ENCODE peak calls at places on chromosomes 16 and 17, in four cellular contexts. M, J, S and G are unnamed samples.

GRCh38 chr17:44167181-44167861 is 3.2 kb upstream of the ASB16 start:
- DNase-seq in M (no peak), J (no peak), S (no peak), G (no peak)

GRCh38 chr16:73196670-73197069 is 148.7 kb upstream of the ZFHX3 start:
- DNase-seq in S (peak; percentile 24), J (peak; percentile 70), M (peak; percentile 63), G (peak; percentile 80)

GRCh38 chr16:55349867-55350266 is 25.9 kb downstream of the IRX6 start:
- DNase-seq in M (no peak), J (no peak), S (no peak), G (no peak)

GRCh38 chr17:5619088-5619740 is 34.9 kb upstream of the NLRP1 start:
- DNase-seq in J (no peak), M (peak; percentile 66), S (peak; percentile 37), G (no peak)

GRCh38 chr16:89314357-89314756 is 96.9 kb downstream of the ZNF778 start:
- DNase-seq in S (no peak), M (no peak), J (no peak), G (no peak)

GRCh38 chr16:74846714-74847113 is 72.1 kb upstream of the FA2H start:
- DNase-seq in S (no peak), J (no peak), M (no peak), G (no peak)

GRCh38 chr16:50282010-50282538 is 15.7 kb downstream of the ADCY7 start:
- DNase-seq in M (no peak), S (peak; percentile 86), J (no peak), G (no peak)

GRCh38 chr17:63309021-63309420 is 137.1 kb downstream of the CYB561 start:
- DNase-seq in S (no peak), J (no peak), M (no peak), G (peak; percentile 13)

GRCh38 chr16:66427036-66427446 is at the start of gene BEAN1:
- DNase-seq in M (peak; percentile 78), S (no peak), J (no peak), G (no peak)

GRCh38 chr16:19329932-19330331 is 44.4 kb downstream of the CLEC19A start:
- DNase-seq in S (no peak), M (no peak), J (no peak), G (no peak)

GRCh38 chr17:29241015-29241963 is 5.4 kb upstream of the CRYBA1 start:
- DNase-seq in M (no peak), S (no peak), J (peak; percentile 83), G (peak; percentile 96)

GRCh38 chr16:53911506-53911905 is 207.6 kb downstream of the FTO start:
- DNase-seq in J (no peak), S (no peak), M (no peak), G (no peak)

GRCh38 chr17:34858941-34859562 is 102.2 kb downstream of the CCT6B start:
- DNase-seq in S (no peak), M (no peak), J (no peak), G (no peak)

GRCh38 chr16:75924397-75924796 is 198.1 kb upstream of the CPHXL start:
- DNase-seq in M (no peak), S (no peak), J (no peak), G (no peak)

GRCh38 chr16:85421338-85422123 is 191.6 kb upstream of the GSE1 start:
- DNase-seq in S (no peak), J (no peak), M (no peak), G (no peak)

GRCh38 chr16:73069581-73070262 is 21.8 kb upstream of the ZFHX3 start:
- DNase-seq in M (no peak), S (no peak), J (no peak), G (no peak)

GRCh38 chr16:89193021-89193575 is 7.2 kb downstream of the SLC22A31 start:
- DNase-seq in J (peak; percentile 70), S (no peak), M (peak; percentile 96), G (no peak)

GRCh38 chr16:69927056-69927757 is 23.9 kb upstream of the CLEC18A start:
- DNase-seq in J (peak; percentile 41), M (no peak), S (no peak), G (no peak)

GRCh38 chr17:69222707-69223106 is 5.9 kb downstream of the ABCA10 start:
- DNase-seq in S (no peak), M (no peak), J (peak; percentile 14), G (no peak)

GRCh38 chr17:28331891-28332420 is 3.3 kb downstream of the IFT20 start:
- DNase-seq in S (no peak), M (no peak), J (no peak), G (no peak)

GRCh38 chr17:80364091-80364691 is 50.8 kb upstream of the ENDOV start:
- DNase-seq in M (no peak), S (no peak), J (peak; percentile 20), G (peak; percentile 37)

GRCh38 chr16:67632415-67633172 is 12.3 kb upstream of the CARMIL2 start:
- DNase-seq in S (no peak), J (peak; percentile 89), M (no peak), G (no peak)

GRCh38 chr17:41692722-41693521 is 4.2 kb downstream of the EIF1 start:
- DNase-seq in S (no peak), J (no peak), M (no peak), G (no peak)

GRCh38 chr17:41691031-41691777 is 2.5 kb downstream of the EIF1 start:
- DNase-seq in S (no peak), J (no peak), M (no peak), G (no peak)

GRCh38 chr17:41695954-41696720 is 7.5 kb downstream of the EIF1 start:
- DNase-seq in J (peak; percentile 84), M (peak; percentile 75), S (no peak), G (peak; percentile 90)

GRCh38 chr17:41697122-41697962 is 8.7 kb downstream of the EIF1 start:
- DNase-seq in S (no peak), M (no peak), J (no peak), G (no peak)

DNA sequence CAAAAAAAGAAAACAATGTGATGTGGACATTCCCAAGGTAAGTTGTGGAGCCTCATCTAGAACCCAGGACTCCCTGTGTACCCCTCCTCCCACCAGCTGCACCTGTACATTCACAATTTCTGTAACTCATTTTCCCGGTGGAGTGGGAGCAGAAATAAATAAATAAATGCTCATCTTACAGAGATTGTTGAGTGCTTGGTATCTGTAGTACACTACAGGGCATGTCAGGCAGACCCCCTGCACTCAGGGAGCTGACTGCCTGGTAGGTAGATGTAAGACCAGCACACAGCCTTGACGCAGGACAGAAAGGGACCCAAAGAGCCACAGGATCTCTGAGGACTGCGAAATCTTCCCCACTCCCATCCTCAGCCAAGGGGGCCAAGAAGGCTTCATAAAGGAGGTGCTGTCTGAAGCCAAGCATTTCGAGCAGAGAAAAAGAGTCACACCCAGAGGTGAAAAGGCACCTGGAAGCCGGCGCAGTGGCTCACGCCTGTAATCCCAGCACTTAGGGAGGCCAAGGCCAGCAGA is 6.5 kb downstream of the EIF1 start:
- DNase-seq in M (no peak), S (no peak), J (no peak), G (peak; percentile 41)
- TF ChIP-seq JUNB in M (no peak), S (no peak), J (no peak), G (no peak)

GRCh38 chr16:78761427-78761826 is 662.0 kb downstream of the WWOX start:
- DNase-seq in S (peak; percentile 34), M (no peak), J (no peak), G (no peak)
- TF ChIP-seq CHD2 in S (peak; percentile 65), M (no peak), J (no peak), G (no peak)

DNA sequence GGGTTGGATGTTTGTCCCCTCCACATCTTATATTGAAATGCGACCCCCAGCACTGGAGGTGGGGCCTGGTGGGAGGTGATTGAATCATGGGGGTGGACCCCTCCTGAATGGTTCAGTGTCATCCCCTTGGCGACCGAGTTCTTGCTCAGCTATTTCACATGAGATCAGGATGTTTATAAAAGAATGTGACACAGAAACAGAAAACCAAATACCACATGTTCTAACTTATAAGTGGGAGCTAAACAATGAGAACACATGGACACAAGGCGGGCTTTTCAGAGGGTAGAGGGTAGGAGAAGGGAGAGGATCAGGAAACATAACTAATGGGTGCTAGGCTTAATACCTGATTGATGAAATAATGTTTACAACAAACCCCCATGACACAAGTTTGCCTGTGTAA is 576.0 kb upstream of the HSBP1 start:
- DNase-seq in S (no peak), J (no peak), M (no peak), G (no peak)
- TF ChIP-seq JUNB in S (no peak), J (no peak), M (no peak), G (no peak)

GRCh38 chr17:77110006-77110374 is 30.8 kb upstream of the SEC14L1 start:
- DNase-seq in J (no peak), S (peak; percentile 60), M (no peak), G (no peak)
- TF ChIP-seq CHD2 in J (no peak), S (no peak), M (no peak), G (no peak)

GRCh38 chr16:86446279-86446678 is 64.0 kb upstream of the FOXF1 start:
- DNase-seq in M (no peak), J (no peak), S (no peak), G (no peak)

GRCh38 chr16:86450691-86451090 is 59.6 kb upstream of the FOXF1 start:
- DNase-seq in M (no peak), J (no peak), S (no peak), G (no peak)

GRCh38 chr16:86447228-86447627 is 63.1 kb upstream of the FOXF1 start:
- DNase-seq in M (no peak), J (no peak), S (no peak), G (no peak)

GRCh38 chr16:86449377-86450095 is 60.8 kb upstream of the FOXF1 start:
- DNase-seq in S (no peak), J (no peak), M (no peak), G (no peak)

GRCh38 chr16:86448306-86448705 is 62.0 kb upstream of the FOXF1 start:
- DNase-seq in S (no peak), J (no peak), M (no peak), G (no peak)
- TF ChIP-seq JUNB in S (no peak), J (no peak), M (no peak), G (no peak)

GRCh38 chr16:11224096-11224893 is 31.7 kb downstream of the SOCS1 start:
- DNase-seq in J (peak; percentile 55), S (peak; percentile 57), M (peak; percentile 87), G (no peak)
- TF ChIP-seq CHD2 in J (no peak), S (no peak), M (no peak), G (no peak)

DNA sequence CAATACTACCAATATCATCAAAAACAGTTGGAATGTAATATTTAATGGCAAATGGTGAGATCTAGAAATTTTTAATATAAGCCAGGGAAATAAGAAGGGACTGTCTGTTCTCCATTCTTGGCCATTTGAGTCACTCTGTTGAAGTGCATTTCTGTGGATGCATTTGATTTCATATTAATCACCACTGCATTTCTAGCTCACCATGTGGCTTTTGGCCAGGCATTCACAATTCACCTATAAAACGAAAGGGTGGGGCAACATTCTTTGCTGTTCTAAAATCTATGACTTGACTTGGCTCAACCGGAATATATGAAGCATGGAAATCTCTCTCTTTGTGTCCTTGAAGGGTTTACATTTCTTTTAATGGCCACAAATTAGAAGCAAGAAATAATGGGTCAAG is 483.0 kb downstream of the SLC39A11 start:
- DNase-seq in J (no peak), M (no peak), S (no peak), G (peak; percentile 64)
- TF ChIP-seq JUNB in J (no peak), M (no peak), S (no peak), G (peak; percentile 52)

GRCh38 chr17:17823433-17824118 is 13.2 kb downstream of the SREBF1 start:
- DNase-seq in M (peak; percentile 94), J (peak; percentile 81), S (no peak), G (peak; percentile 98)
- TF ChIP-seq CHD2 in M (no peak), J (no peak), S (no peak), G (no peak)

DNA sequence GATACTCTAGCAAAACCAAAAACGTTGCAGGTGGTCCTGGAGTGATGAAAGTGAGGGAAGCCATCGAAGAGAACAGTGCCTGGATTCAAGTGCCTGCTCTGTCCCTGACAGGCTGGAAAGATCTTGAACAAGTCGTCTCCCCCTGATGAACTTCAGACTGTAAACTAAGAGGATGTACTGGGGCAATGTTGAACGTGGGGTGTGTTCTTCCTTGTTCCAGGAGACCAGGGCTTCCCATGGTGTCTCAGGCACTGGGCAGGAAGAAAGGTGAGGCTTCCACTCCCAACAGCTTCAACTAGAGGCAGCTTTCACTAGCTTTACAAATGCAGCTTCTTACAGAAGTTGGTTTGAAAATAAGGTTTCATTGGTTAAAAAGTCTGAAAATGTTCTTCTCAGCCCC is 21.4 kb upstream of the NF1 start:
- DNase-seq in M (no peak), S (no peak), J (no peak), G (no peak)
- TF ChIP-seq JUNB in M (no peak), S (no peak), J (no peak), G (no peak)